ENCODE peak calls at places on chromosomes 13 and 19, in six cellular contexts. G is GM04503, Z is myocyte, X is NCI-H1092, Y is EL, F is caudate nucleus. M is an unnamed sample.

GRCh38 chr19:1754651-1755466 is 1.6 kb downstream of the ONECUT3 start:
- DNase-seq in X (no peak), G (no peak), Y (no peak), Z (no peak), F (no peak), M (no peak)

GRCh38 chr13:73677041-73677589 is 457.1 kb downstream of the KLF12 start:
- DNase-seq in G (peak), F (no peak), Y (peak), X (no peak), Z (no peak), M (no peak)

GRCh38 chr19:44277331-44277730 is 17.6 kb downstream of the ZNF233 start:
- DNase-seq in F (no peak), G (no peak), X (no peak), Z (no peak), Y (no peak), M (no peak)

GRCh38 chr19:30879225-30879624 is 470.0 kb downstream of the TSHZ3 start:
- DNase-seq in X (no peak), Y (no peak), F (no peak), Z (no peak), G (no peak), M (no peak)

GRCh38 chr13:27573265-27573664 is 47.1 kb downstream of the LNX2 start:
- DNase-seq in Z (no peak), G (no peak), X (no peak), Y (peak), F (no peak), M (no peak)

GRCh38 chr13:99347911-99348451 is 40.8 kb upstream of the GPR183 start:
- DNase-seq in Z (peak), G (no peak), Y (no peak), F (no peak), X (no peak), M (no peak)

GRCh38 chr13:94987081-94987480 is 274.7 kb upstream of the SOX21 start:
- DNase-seq in G (no peak), Y (no peak), X (no peak), F (no peak), Z (no peak), M (no peak)

GRCh38 chr13:82593239-82593638 is 1289.0 kb downstream of the SLITRK1 start:
- DNase-seq in F (no peak), G (no peak), X (no peak), Z (no peak), Y (no peak), M (no peak)

GRCh38 chr19:27892500-27892899 is 1320.5 kb downstream of the UQCRFS1 start:
- DNase-seq in G (no peak), Z (no peak), X (no peak), F (no peak), Y (no peak), M (no peak)

GRCh38 chr19:2230807-2231533 is 5.2 kb downstream of the PLEKHJ1 start:
- DNase-seq in X (no peak), Y (no peak), Z (peak), G (no peak), F (no peak), M (no peak)

GRCh38 chr19:42362342-42362741 is 27.8 kb downstream of the CNFN start:
- DNase-seq in G (no peak), X (no peak), Y (no peak), F (no peak), Z (no peak), M (no peak)

GRCh38 chr13:112752711-112753541 is 63.1 kb downstream of the ATP11A start:
- DNase-seq in X (no peak), Z (peak), Y (no peak), G (no peak), F (no peak), M (no peak)

GRCh38 chr13:78022164-78022877 is 103.7 kb upstream of the EDNRB start:
- DNase-seq in Z (peak), G (no peak), X (no peak), F (no peak), Y (peak), M (no peak)

GRCh38 chr13:24038405-24038804 is 122.1 kb upstream of the SPATA13 start:
- DNase-seq in G (no peak), F (peak), Z (peak), X (no peak), Y (peak), M (no peak)

GRCh38 chr19:35031072-35031881 is 1.0 kb downstream of the SCN1B start:
- DNase-seq in F (no peak), Z (peak), G (no peak), X (no peak), Y (peak), M (peak)

GRCh38 chr13:110458594-110459365 is 102.7 kb downstream of the RAB20 start:
- DNase-seq in Y (no peak), G (no peak), F (no peak), Z (no peak), X (no peak), M (no peak)

GRCh38 chr13:45949161-45949560 is 97.6 kb upstream of the SIAH3 start:
- DNase-seq in Z (no peak), G (no peak), X (no peak), F (no peak), Y (no peak), M (no peak)

GRCh38 chr13:113630804-113631203 is 27.2 kb downstream of the ATP4B start:
- DNase-seq in G (no peak), X (no peak), Y (no peak), Z (no peak), F (no peak), M (no peak)

GRCh38 chr19:29666634-29667389 is 1.6 kb downstream of the PLEKHF1 start:
- DNase-seq in X (no peak), F (no peak), Z (peak), G (no peak), Y (peak), M (peak)

GRCh38 chr19:19628499-19629134 is 597 bp upstream of the LPAR2 start:
- DNase-seq in Y (peak), X (peak), F (no peak), G (no peak), Z (no peak), M (no peak)

GRCh38 chr19:4713384-4713951 is 10.2 kb downstream of the DPP9 start:
- DNase-seq in F (no peak), G (peak), Y (peak), Z (peak), X (no peak), M (peak)

GRCh38 chr19:18450934-18451836 is 13.3 kb upstream of the ISYNA1 start:
- DNase-seq in X (peak), F (peak), Y (peak), G (no peak), Z (peak), M (peak)

GRCh38 chr13:48161530-48162179 is 66.8 kb upstream of the MED4 start:
- DNase-seq in F (no peak), G (no peak), Y (no peak), Z (no peak), X (no peak), M (no peak)

GRCh38 chr19:15048128-15048527 is 1.2 kb upstream of the CASP14 start:
- DNase-seq in Z (no peak), G (no peak), X (no peak), F (no peak), Y (no peak), M (no peak)

GRCh38 chr13:101919541-101920306 is 467.2 kb downstream of the ITGBL1 start:
- DNase-seq in G (no peak), F (no peak), Y (peak), X (peak), Z (peak), M (peak)

GRCh38 chr19:24051516-24051915 is 35.5 kb upstream of the ZNF254 start:
- DNase-seq in F (no peak), G (no peak), X (no peak), Z (no peak), Y (no peak), M (no peak)

GRCh38 chr19:29873024-29873800 is 61.4 kb downstream of the CCNE1 start:
- DNase-seq in X (peak), F (no peak), G (no peak), Z (peak), Y (peak), M (peak)

M was measured in G401.